ENCODE peak calls at places on chromosome 16, in four cellular contexts. One of them, this sample, is unnamed.

GRCh38 chr16:35147556-35148504 is 1688.4 kb downstream of the TP53TG3F start:
- DNase-seq in T-cell: no peak
- DNase-seq in endothelial cell: no peak
- DNase-seq in GM10248: no peak
- DNase-seq in this sample: no peak

GRCh38 chr16:72099377-72099818 is 5.8 kb downstream of the DHX38 start:
- DNase-seq in T-cell: peak
- DNase-seq in endothelial cell: peak
- DNase-seq in GM10248: peak
- DNase-seq in this sample: peak

GRCh38 chr16:68756250-68757051 is 19.4 kb downstream of the CDH1 start:
- DNase-seq in T-cell: no peak
- DNase-seq in endothelial cell: no peak
- DNase-seq in GM10248: peak
- DNase-seq in this sample: peak

GRCh38 chr16:3954411-3954921 is 74.0 kb upstream of the CREBBP start:
- DNase-seq in T-cell: no peak
- DNase-seq in endothelial cell: no peak
- DNase-seq in GM10248: no peak
- DNase-seq in this sample: no peak

GRCh38 chr16:30092373-30093010 is 768 bp upstream of the TBX6 start:
- DNase-seq in T-cell: peak
- DNase-seq in endothelial cell: peak
- DNase-seq in GM10248: peak
- DNase-seq in this sample: peak

GRCh38 chr16:66130296-66130910 is 236.1 kb upstream of the CDH5 start:
- DNase-seq in T-cell: no peak
- DNase-seq in endothelial cell: no peak
- DNase-seq in GM10248: no peak
- DNase-seq in this sample: no peak

GRCh38 chr16:81313731-81314602 is 795 bp upstream of the GAN start:
- DNase-seq in T-cell: no peak
- DNase-seq in endothelial cell: no peak
- DNase-seq in GM10248: no peak
- DNase-seq in this sample: no peak

GRCh38 chr16:57725976-57726375 is 9.6 kb upstream of the KATNB1 start:
- DNase-seq in T-cell: no peak
- DNase-seq in endothelial cell: no peak
- DNase-seq in GM10248: no peak
- DNase-seq in this sample: no peak

GRCh38 chr16:53680756-53681155 is 22.9 kb downstream of the RPGRIP1L start:
- DNase-seq in T-cell: no peak
- DNase-seq in endothelial cell: no peak
- DNase-seq in GM10248: no peak
- DNase-seq in this sample: no peak

GRCh38 chr16:49592507-49593422 is 219.2 kb downstream of the C16orf78 start:
- DNase-seq in T-cell: no peak
- DNase-seq in endothelial cell: peak
- DNase-seq in GM10248: peak
- DNase-seq in this sample: peak

GRCh38 chr16:14963281-14964173 is 11.3 kb upstream of the PDXDC1 start:
- DNase-seq in T-cell: no peak
- DNase-seq in endothelial cell: no peak
- DNase-seq in GM10248: no peak
- DNase-seq in this sample: no peak

GRCh38 chr16:2776500-2777139 is 460 bp downstream of the ELOB start:
- DNase-seq in T-cell: peak
- DNase-seq in endothelial cell: peak
- DNase-seq in GM10248: no peak
- DNase-seq in this sample: peak

GRCh38 chr16:47713225-47713595 is 252.1 kb downstream of the PHKB start:
- DNase-seq in T-cell: no peak
- DNase-seq in endothelial cell: no peak
- DNase-seq in GM10248: no peak
- DNase-seq in this sample: no peak

GRCh38 chr16:57690782-57691471 is 3.7 kb upstream of the DRC7 start:
- DNase-seq in T-cell: no peak
- DNase-seq in endothelial cell: no peak
- DNase-seq in GM10248: no peak
- DNase-seq in this sample: no peak

GRCh38 chr16:30068750-30069574 is 3.4 kb downstream of the ALDOA start:
- DNase-seq in T-cell: peak
- DNase-seq in endothelial cell: peak
- DNase-seq in GM10248: no peak
- DNase-seq in this sample: peak

GRCh38 chr16:81515281-81515680 is 70.7 kb downstream of the CMIP start:
- DNase-seq in T-cell: no peak
- DNase-seq in endothelial cell: no peak
- DNase-seq in GM10248: no peak
- DNase-seq in this sample: no peak

GRCh38 chr16:3074860-3075545 is 9.6 kb downstream of the IL32 start:
- DNase-seq in T-cell: peak
- DNase-seq in endothelial cell: no peak
- DNase-seq in GM10248: peak
- DNase-seq in this sample: peak

GRCh38 chr16:180101-180920 is at the start of gene HBQ1:
- DNase-seq in T-cell: no peak
- DNase-seq in endothelial cell: peak
- DNase-seq in GM10248: peak
- DNase-seq in this sample: peak

GRCh38 chr16:17556276-17557052 is 85.7 kb upstream of the XYLT1 start:
- DNase-seq in T-cell: no peak
- DNase-seq in endothelial cell: no peak
- DNase-seq in GM10248: peak
- DNase-seq in this sample: peak

GRCh38 chr16:29992371-29992967 is 2.9 kb downstream of the HIRIP3 start:
- DNase-seq in T-cell: no peak
- DNase-seq in endothelial cell: no peak
- DNase-seq in GM10248: no peak
- DNase-seq in this sample: no peak

GRCh38 chr16:10256855-10257641 is 74.8 kb upstream of the GRIN2A start:
- DNase-seq in T-cell: peak
- DNase-seq in endothelial cell: peak
- DNase-seq in GM10248: peak
- DNase-seq in this sample: peak

GRCh38 chr16:5900046-5900445 is 802.5 kb upstream of the EEF2KMT start:
- DNase-seq in T-cell: no peak
- DNase-seq in endothelial cell: no peak
- DNase-seq in GM10248: no peak
- DNase-seq in this sample: no peak

GRCh38 chr16:57152096-57153093 is 33.4 kb downstream of the PSME3IP1 start:
- DNase-seq in T-cell: no peak
- DNase-seq in endothelial cell: no peak
- DNase-seq in GM10248: no peak
- DNase-seq in this sample: no peak

GRCh38 chr16:2252806-2253148 is 1.4 kb upstream of the ECI1 start:
- DNase-seq in T-cell: no peak
- DNase-seq in endothelial cell: no peak
- DNase-seq in GM10248: no peak
- DNase-seq in this sample: peak

GRCh38 chr16:22677024-22677830 is 136.7 kb upstream of the HS3ST2 start:
- DNase-seq in T-cell: no peak
- DNase-seq in endothelial cell: no peak
- DNase-seq in GM10248: no peak
- DNase-seq in this sample: no peak

GRCh38 chr16:84804326-84804725 is 15.5 kb upstream of the CRISPLD2 start:
- DNase-seq in T-cell: no peak
- DNase-seq in endothelial cell: no peak
- DNase-seq in GM10248: no peak
- DNase-seq in this sample: no peak